ENCODE peak calls at places on chromosomes 5 and 9, in ten cellular contexts. One of them, this sample, is unnamed.

GRCh38 chr9:115531410-115532130 is 413.6 kb upstream of the TNC start:
- DNase-seq in heart left ventricle: no peak
- DNase-seq in heart right ventricle: no peak
- DNase-seq in astrocyte: peak; percentile 93
- DNase-seq in Panc1: no peak
- DNase-seq in WERI-Rb-1: no peak
- DNase-seq in colonic mucosa: no peak
- DNase-seq in ovary: no peak
- DNase-seq in fibroblast of mammary gland: peak; percentile 91
- DNase-seq in neural progenitor cell: no peak
- DNase-seq in this sample: no peak

GRCh38 chr5:71586052-71586940 is 844 bp upstream of the MCCC2 start:
- DNase-seq in colonic mucosa: no peak
- DNase-seq in WERI-Rb-1: peak; percentile 7
- DNase-seq in fibroblast of mammary gland: peak; percentile 77
- DNase-seq in Panc1: peak; percentile 22
- DNase-seq in heart left ventricle: no peak
- DNase-seq in heart right ventricle: no peak
- DNase-seq in astrocyte: no peak
- DNase-seq in ovary: peak; percentile 37
- DNase-seq in neural progenitor cell: no peak
- DNase-seq in this sample: peak; percentile 64

GRCh38 chr5:133742370-133743036 is 130.2 kb upstream of the FSTL4 start:
- DNase-seq in colonic mucosa: no peak
- DNase-seq in heart right ventricle: no peak
- DNase-seq in WERI-Rb-1: no peak
- DNase-seq in astrocyte: no peak
- DNase-seq in Panc1: no peak
- DNase-seq in heart left ventricle: no peak
- DNase-seq in neural progenitor cell: no peak
- DNase-seq in fibroblast of mammary gland: no peak
- DNase-seq in ovary: no peak
- DNase-seq in this sample: no peak

GRCh38 chr9:125953314-125954019 is 206.3 kb downstream of the PBX3 start:
- DNase-seq in heart right ventricle: no peak
- DNase-seq in heart left ventricle: no peak
- DNase-seq in WERI-Rb-1: no peak
- DNase-seq in astrocyte: no peak
- DNase-seq in neural progenitor cell: no peak
- DNase-seq in fibroblast of mammary gland: no peak
- DNase-seq in ovary: no peak
- DNase-seq in Panc1: no peak
- DNase-seq in colonic mucosa: no peak
- DNase-seq in this sample: no peak

GRCh38 chr5:5767286-5767928 is 344.9 kb downstream of the ICE1 start:
- DNase-seq in colonic mucosa: no peak
- DNase-seq in fibroblast of mammary gland: no peak
- DNase-seq in heart right ventricle: peak; percentile 36
- DNase-seq in heart left ventricle: peak; percentile 74
- DNase-seq in WERI-Rb-1: no peak
- DNase-seq in Panc1: no peak
- DNase-seq in neural progenitor cell: no peak
- DNase-seq in astrocyte: no peak
- DNase-seq in ovary: no peak
- DNase-seq in this sample: no peak

GRCh38 chr5:55997742-55998351 is 3.1 kb upstream of the IL6ST start:
- DNase-seq in WERI-Rb-1: no peak
- DNase-seq in neural progenitor cell: no peak
- DNase-seq in ovary: no peak
- DNase-seq in Panc1: peak; percentile 69
- DNase-seq in fibroblast of mammary gland: peak; percentile 95
- DNase-seq in colonic mucosa: no peak
- DNase-seq in heart right ventricle: no peak
- DNase-seq in heart left ventricle: no peak
- DNase-seq in astrocyte: peak; percentile 61
- DNase-seq in this sample: no peak

GRCh38 chr5:115470921-115471320 is 73.7 kb downstream of the FEM1C start:
- DNase-seq in WERI-Rb-1: no peak
- DNase-seq in Panc1: no peak
- DNase-seq in heart left ventricle: no peak
- DNase-seq in astrocyte: no peak
- DNase-seq in heart right ventricle: no peak
- DNase-seq in fibroblast of mammary gland: peak; percentile 32
- DNase-seq in colonic mucosa: no peak
- DNase-seq in neural progenitor cell: no peak
- DNase-seq in ovary: no peak
- DNase-seq in this sample: no peak

GRCh38 chr9:35706951-35707350 is 17.2 kb upstream of the TPM2 start:
- DNase-seq in neural progenitor cell: no peak
- DNase-seq in Panc1: no peak
- DNase-seq in heart right ventricle: no peak
- DNase-seq in astrocyte: no peak
- DNase-seq in fibroblast of mammary gland: no peak
- DNase-seq in ovary: no peak
- DNase-seq in colonic mucosa: no peak
- DNase-seq in heart left ventricle: peak; percentile 11
- DNase-seq in WERI-Rb-1: no peak
- DNase-seq in this sample: no peak

GRCh38 chr9:19404278-19405075 is 4.3 kb upstream of the ACER2 start:
- DNase-seq in fibroblast of mammary gland: peak; percentile 14
- DNase-seq in heart left ventricle: no peak
- DNase-seq in ovary: no peak
- DNase-seq in WERI-Rb-1: no peak
- DNase-seq in astrocyte: no peak
- DNase-seq in colonic mucosa: peak; percentile 24
- DNase-seq in Panc1: no peak
- DNase-seq in neural progenitor cell: no peak
- DNase-seq in heart right ventricle: no peak
- DNase-seq in this sample: no peak

GRCh38 chr5:99763021-99763814 is 772.0 kb upstream of the FAM174A start:
- DNase-seq in fibroblast of mammary gland: no peak
- DNase-seq in astrocyte: no peak
- DNase-seq in colonic mucosa: no peak
- DNase-seq in neural progenitor cell: peak; percentile 6
- DNase-seq in Panc1: no peak
- DNase-seq in heart right ventricle: no peak
- DNase-seq in WERI-Rb-1: no peak
- DNase-seq in ovary: no peak
- DNase-seq in heart left ventricle: no peak
- DNase-seq in this sample: no peak

GRCh38 chr5:91464886-91465646 is 81.9 kb upstream of the ARRDC3 start:
- DNase-seq in heart right ventricle: no peak
- DNase-seq in ovary: no peak
- DNase-seq in heart left ventricle: no peak
- DNase-seq in colonic mucosa: no peak
- DNase-seq in neural progenitor cell: no peak
- DNase-seq in fibroblast of mammary gland: no peak
- DNase-seq in astrocyte: peak; percentile 6
- DNase-seq in WERI-Rb-1: no peak
- DNase-seq in Panc1: no peak
- DNase-seq in this sample: no peak

GRCh38 chr5:14946813-14947640 is 75.4 kb upstream of the ANKH start:
- DNase-seq in ovary: no peak
- DNase-seq in heart left ventricle: no peak
- DNase-seq in astrocyte: no peak
- DNase-seq in Panc1: no peak
- DNase-seq in WERI-Rb-1: no peak
- DNase-seq in fibroblast of mammary gland: peak; percentile 25
- DNase-seq in heart right ventricle: no peak
- DNase-seq in colonic mucosa: peak; percentile 55
- DNase-seq in neural progenitor cell: peak; percentile 28
- DNase-seq in this sample: no peak

GRCh38 chr9:106878943-106879916 is 16.3 kb downstream of the ZNF462 start:
- DNase-seq in neural progenitor cell: peak; percentile 74
- DNase-seq in heart right ventricle: peak; percentile 60
- DNase-seq in fibroblast of mammary gland: peak; percentile 99
- DNase-seq in astrocyte: peak; percentile 98
- DNase-seq in WERI-Rb-1: no peak
- DNase-seq in heart left ventricle: peak; percentile 89
- DNase-seq in ovary: peak; percentile 83
- DNase-seq in colonic mucosa: peak; percentile 67
- DNase-seq in Panc1: no peak
- DNase-seq in this sample: no peak

GRCh38 chr9:3751125-3751758 is 225.4 kb upstream of the RFX3 start:
- DNase-seq in ovary: no peak
- DNase-seq in fibroblast of mammary gland: peak; percentile 51
- DNase-seq in neural progenitor cell: no peak
- DNase-seq in astrocyte: peak; percentile 82
- DNase-seq in WERI-Rb-1: no peak
- DNase-seq in Panc1: no peak
- DNase-seq in heart right ventricle: no peak
- DNase-seq in heart left ventricle: no peak
- DNase-seq in colonic mucosa: no peak
- DNase-seq in this sample: no peak

GRCh38 chr5:90866333-90866732 is 307.7 kb downstream of the ADGRV1 start:
- DNase-seq in fibroblast of mammary gland: peak; percentile 31
- DNase-seq in Panc1: peak; percentile 17
- DNase-seq in neural progenitor cell: no peak
- DNase-seq in ovary: no peak
- DNase-seq in heart left ventricle: no peak
- DNase-seq in astrocyte: peak; percentile 30
- DNase-seq in heart right ventricle: no peak
- DNase-seq in colonic mucosa: no peak
- DNase-seq in WERI-Rb-1: no peak
- DNase-seq in this sample: no peak

GRCh38 chr5:107820339-107820880 is 149.7 kb upstream of the EFNA5 start:
- DNase-seq in heart right ventricle: no peak
- DNase-seq in WERI-Rb-1: no peak
- DNase-seq in astrocyte: no peak
- DNase-seq in colonic mucosa: no peak
- DNase-seq in ovary: no peak
- DNase-seq in fibroblast of mammary gland: peak; percentile 9
- DNase-seq in neural progenitor cell: no peak
- DNase-seq in Panc1: no peak
- DNase-seq in heart left ventricle: no peak
- DNase-seq in this sample: no peak

GRCh38 chr5:155728146-155728856 is 598.7 kb upstream of the SGCD start:
- DNase-seq in Panc1: no peak
- DNase-seq in WERI-Rb-1: peak; percentile 86
- DNase-seq in heart right ventricle: peak; percentile 68
- DNase-seq in colonic mucosa: peak; percentile 37
- DNase-seq in fibroblast of mammary gland: peak; percentile 28
- DNase-seq in neural progenitor cell: peak; percentile 83
- DNase-seq in ovary: peak; percentile 57
- DNase-seq in heart left ventricle: peak; percentile 70
- DNase-seq in astrocyte: peak; percentile 47
- DNase-seq in this sample: no peak

GRCh38 chr9:107612136-107612535 is 122.6 kb upstream of the KLF4 start:
- DNase-seq in fibroblast of mammary gland: peak; percentile 67
- DNase-seq in astrocyte: no peak
- DNase-seq in heart right ventricle: peak; percentile 68
- DNase-seq in neural progenitor cell: no peak
- DNase-seq in Panc1: no peak
- DNase-seq in ovary: no peak
- DNase-seq in WERI-Rb-1: no peak
- DNase-seq in colonic mucosa: peak; percentile 47
- DNase-seq in heart left ventricle: peak; percentile 77
- DNase-seq in this sample: no peak

GRCh38 chr9:134601764-134602163 is 39.8 kb upstream of the COL5A1 start:
- DNase-seq in heart left ventricle: no peak
- DNase-seq in astrocyte: peak; percentile 53
- DNase-seq in fibroblast of mammary gland: peak; percentile 54
- DNase-seq in Panc1: no peak
- DNase-seq in heart right ventricle: no peak
- DNase-seq in WERI-Rb-1: no peak
- DNase-seq in colonic mucosa: no peak
- DNase-seq in neural progenitor cell: no peak
- DNase-seq in ovary: no peak
- DNase-seq in this sample: no peak

GRCh38 chr5:97150401-97150800 is 8.0 kb upstream of the LIX1 start:
- DNase-seq in ovary: no peak
- DNase-seq in heart left ventricle: no peak
- DNase-seq in WERI-Rb-1: no peak
- DNase-seq in astrocyte: no peak
- DNase-seq in fibroblast of mammary gland: no peak
- DNase-seq in heart right ventricle: no peak
- DNase-seq in colonic mucosa: no peak
- DNase-seq in Panc1: no peak
- DNase-seq in neural progenitor cell: no peak
- DNase-seq in this sample: no peak
- TF ChIP-seq CTCF in ovary: no peak
- TF ChIP-seq CTCF in heart left ventricle: no peak
- TF ChIP-seq CTCF in WERI-Rb-1: no peak
- TF ChIP-seq CTCF in astrocyte: no peak
- TF ChIP-seq CTCF in fibroblast of mammary gland: no peak
- TF ChIP-seq CTCF in heart right ventricle: no peak
- TF ChIP-seq CTCF in colonic mucosa: no peak
- TF ChIP-seq CTCF in Panc1: no peak
- TF ChIP-seq CTCF in neural progenitor cell: no peak
- TF ChIP-seq CTCF in this sample: no peak

GRCh38 chr9:95511952-95512750 is 4.6 kb downstream of the PTCH1 start:
- DNase-seq in heart left ventricle: no peak
- DNase-seq in ovary: no peak
- DNase-seq in neural progenitor cell: peak; percentile 62
- DNase-seq in astrocyte: no peak
- DNase-seq in heart right ventricle: no peak
- DNase-seq in colonic mucosa: peak; percentile 36
- DNase-seq in fibroblast of mammary gland: no peak
- DNase-seq in WERI-Rb-1: peak; percentile 62
- DNase-seq in Panc1: no peak
- DNase-seq in this sample: no peak
- H3K4me3 ChIP-seq in heart left ventricle: peak overlapping the region; percentile 5
- H3K4me3 ChIP-seq in ovary: no peak overlapping the region
- H3K4me3 ChIP-seq in neural progenitor cell: peak overlapping the region; percentile 93
- H3K4me3 ChIP-seq in astrocyte: peak overlapping the region; percentile 85
- H3K4me3 ChIP-seq in heart right ventricle: peak overlapping the region; percentile 94
- H3K4me3 ChIP-seq in colonic mucosa: peak overlapping the region; percentile 66
- H3K4me3 ChIP-seq in fibroblast of mammary gland: peak overlapping the region; percentile 80
- H3K4me3 ChIP-seq in WERI-Rb-1: peak overlapping the region; percentile 92
- H3K4me3 ChIP-seq in Panc1: peak overlapping the region; percentile 82
- H3K4me3 ChIP-seq in this sample: peak overlapping the region; percentile 70

DNA sequence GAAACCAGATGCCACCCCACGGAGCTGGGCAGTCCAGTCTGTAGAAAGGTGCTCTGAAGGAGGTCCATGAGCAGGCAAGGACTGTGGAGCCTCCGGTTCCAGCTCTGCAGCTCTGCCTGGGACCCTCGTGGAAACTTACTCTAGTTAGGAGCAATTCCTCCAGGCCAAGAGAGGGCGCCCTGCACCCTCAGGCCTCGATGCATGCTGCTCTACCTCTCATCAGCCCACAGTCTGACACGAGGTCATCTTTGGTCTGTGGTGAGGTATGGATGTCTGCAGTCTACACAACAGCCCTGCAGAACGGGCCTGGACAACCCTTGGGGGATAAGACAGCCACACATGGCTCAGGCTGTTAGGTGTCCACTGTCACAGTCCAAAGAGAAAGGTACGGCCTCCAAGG is 50.6 kb upstream of the UBTD2 start:
- DNase-seq in heart left ventricle: no peak
- DNase-seq in ovary: no peak
- DNase-seq in astrocyte: no peak
- DNase-seq in heart right ventricle: no peak
- DNase-seq in fibroblast of mammary gland: peak; percentile 30
- DNase-seq in neural progenitor cell: no peak
- DNase-seq in Panc1: no peak
- DNase-seq in colonic mucosa: no peak
- DNase-seq in WERI-Rb-1: peak; percentile 37
- DNase-seq in this sample: no peak
- TF ChIP-seq CTCF in heart left ventricle: no peak
- TF ChIP-seq CTCF in ovary: no peak
- TF ChIP-seq CTCF in astrocyte: no peak
- TF ChIP-seq CTCF in heart right ventricle: no peak
- TF ChIP-seq CTCF in fibroblast of mammary gland: peak; percentile 20
- TF ChIP-seq CTCF in neural progenitor cell: no peak
- TF ChIP-seq CTCF in Panc1: no peak
- TF ChIP-seq CTCF in colonic mucosa: no peak
- TF ChIP-seq CTCF in WERI-Rb-1: peak; percentile 59
- TF ChIP-seq CTCF in this sample: peak; percentile 28

GRCh38 chr9:5592904-5593303 is 36.0 kb upstream of the RIC1 start:
- DNase-seq in colonic mucosa: no peak
- DNase-seq in Panc1: no peak
- DNase-seq in fibroblast of mammary gland: no peak
- DNase-seq in astrocyte: no peak
- DNase-seq in ovary: no peak
- DNase-seq in neural progenitor cell: no peak
- DNase-seq in WERI-Rb-1: no peak
- DNase-seq in heart left ventricle: no peak
- DNase-seq in heart right ventricle: no peak
- DNase-seq in this sample: no peak
- H3K4me3 ChIP-seq in colonic mucosa: no peak overlapping the region
- H3K4me3 ChIP-seq in Panc1: no peak overlapping the region
- H3K4me3 ChIP-seq in fibroblast of mammary gland: no peak overlapping the region
- H3K4me3 ChIP-seq in astrocyte: no peak overlapping the region
- H3K4me3 ChIP-seq in ovary: no peak overlapping the region
- H3K4me3 ChIP-seq in neural progenitor cell: no peak overlapping the region
- H3K4me3 ChIP-seq in WERI-Rb-1: no peak overlapping the region
- H3K4me3 ChIP-seq in heart left ventricle: no peak overlapping the region
- H3K4me3 ChIP-seq in heart right ventricle: no peak overlapping the region
- H3K4me3 ChIP-seq in this sample: no peak overlapping the region